ENCODE peak calls at places on chromosomes 7 and 10, in nine cellular contexts. J is neuronal stem cell; L is brain microvascular endothelial cell; W is body of pancreas; D is CD8-positive, alpha-beta memory T cell; B is neural progenitor cell; Q is heart left ventricle; H is sigmoid colon; V is right lobe of liver. X is an unnamed sample.

GRCh38 chr10:124095096-124095495 is 1.7 kb upstream of the CHST15 start:
- DNase-seq in J (no peak), L (no peak), W (no peak), D (no peak), B (no peak), Q (no peak), H (peak), V (no peak), X (no peak)

GRCh38 chr10:110387983-110388681 is 83.4 kb upstream of the SMNDC1 start:
- DNase-seq in J (no peak), L (no peak), W (no peak), D (peak), B (no peak), Q (no peak), H (no peak), V (no peak), X (no peak)

GRCh38 chr7:19674266-19674960 is 34.4 kb downstream of the POLR1F start:
- DNase-seq in J (no peak), L (peak), W (no peak), D (no peak), B (peak), Q (no peak), H (no peak), V (no peak), X (no peak)

GRCh38 chr7:94374231-94374630 is 20.5 kb upstream of the COL1A2 start:
- DNase-seq in J (no peak), L (peak), W (peak), D (no peak), B (peak), Q (peak), H (peak), V (no peak), X (no peak)

GRCh38 chr10:1149793-1150637 is 93.8 kb downstream of the WDR37 start:
- DNase-seq in J (no peak), L (no peak), W (peak), D (peak), B (no peak), Q (no peak), H (peak), V (no peak), X (no peak)

GRCh38 chr10:1033601-1034000 is 7.9 kb upstream of the IDI2 start:
- DNase-seq in J (no peak), L (no peak), W (no peak), D (no peak), B (no peak), Q (no peak), H (no peak), V (no peak), X (no peak)

GRCh38 chr10:110488124-110488681 is 9.5 kb upstream of the DUSP5 start:
- DNase-seq in J (no peak), L (peak), W (no peak), D (no peak), B (no peak), Q (no peak), H (no peak), V (no peak), X (no peak)

GRCh38 chr7:100509213-100509612 is 25.5 kb downstream of the NYAP1 start:
- DNase-seq in J (no peak), L (peak), W (peak), D (no peak), B (no peak), Q (no peak), H (peak), V (no peak), X (no peak)

GRCh38 chr10:84008878-84009277 is 130.4 kb upstream of the GHITM start:
- DNase-seq in J (no peak), L (no peak), W (no peak), D (peak), B (peak), Q (no peak), H (no peak), V (no peak), X (no peak)

GRCh38 chr10:113126506-113127192 is 176.6 kb downstream of the TCF7L2 start:
- DNase-seq in J (peak), L (peak), W (peak), D (peak), B (peak), Q (peak), H (peak), V (peak), X (peak)

GRCh38 chr10:86663046-86663345 is 5.3 kb upstream of the LDB3 start:
- DNase-seq in J (no peak), L (no peak), W (no peak), D (no peak), B (no peak), Q (peak), H (no peak), V (peak), X (no peak)

GRCh38 chr7:51013218-51013786 is 230.6 kb upstream of the GRB10 start:
- DNase-seq in J (no peak), L (no peak), W (no peak), D (no peak), B (no peak), Q (no peak), H (no peak), V (no peak), X (no peak)

GRCh38 chr7:75646551-75647102 is 92.1 kb downstream of the HIP1 start:
- DNase-seq in J (no peak), L (no peak), W (no peak), D (no peak), B (no peak), Q (no peak), H (no peak), V (no peak), X (no peak)

GRCh38 chr7:138359891-138360582 is 100.0 kb upstream of the TRIM24 start:
- DNase-seq in J (no peak), L (no peak), W (no peak), D (no peak), B (no peak), Q (no peak), H (no peak), V (no peak), X (no peak)

GRCh38 chr10:87578799-87579401 is 74.2 kb downstream of the MINPP1 start:
- DNase-seq in J (no peak), L (peak), W (no peak), D (no peak), B (peak), Q (no peak), H (no peak), V (no peak), X (no peak)

GRCh38 chr10:20627918-20628499 is 269.1 kb downstream of the NEBL start:
- DNase-seq in J (no peak), L (no peak), W (no peak), D (no peak), B (no peak), Q (no peak), H (no peak), V (no peak), X (no peak)

DNA sequence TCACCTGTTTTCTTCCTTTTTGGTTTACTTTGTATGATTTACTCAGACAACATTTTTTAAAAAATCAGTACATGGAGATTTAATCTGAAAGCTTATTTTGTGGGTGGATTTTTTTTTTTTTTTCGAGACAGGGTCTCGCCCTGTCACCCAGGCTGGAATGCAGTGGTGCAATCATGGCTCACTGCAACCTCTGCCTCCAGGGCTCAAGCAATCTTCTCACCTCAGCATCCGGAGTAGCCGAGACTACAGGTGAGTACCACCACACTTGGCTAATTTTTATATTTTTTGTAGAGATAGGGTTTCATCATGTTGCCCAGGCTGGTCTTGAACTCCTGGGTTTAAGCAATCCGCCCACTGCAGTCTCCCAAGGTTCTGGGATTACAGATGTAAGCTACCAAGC is 2.5 kb downstream of the GSTO1 start:
- DNase-seq in J (no peak), L (no peak), W (no peak), D (no peak), B (no peak), Q (no peak), H (no peak), V (no peak), X (no peak)
- H3K27ac ChIP-seq in J (no peak), L (peak), W (no peak), D (no peak), B (no peak), Q (no peak), H (peak), V (peak), X (no peak)

GRCh38 chr7:136138991-136139390 is 161.8 kb upstream of the MTPN start:
- DNase-seq in J (no peak), L (no peak), W (no peak), D (no peak), B (no peak), Q (no peak), H (no peak), V (no peak), X (no peak)
- H3K27ac ChIP-seq in J (no peak), L (no peak), W (no peak), D (no peak), B (no peak), Q (no peak), H (no peak), V (no peak), X (no peak)

GRCh38 chr10:48636901-48637300 is 32.0 kb upstream of the ARHGAP22 start:
- DNase-seq in J (no peak), L (no peak), W (no peak), D (no peak), B (no peak), Q (no peak), H (no peak), V (no peak), X (no peak)

GRCh38 chr10:48633381-48634197 is 28.7 kb upstream of the ARHGAP22 start:
- DNase-seq in J (no peak), L (no peak), W (no peak), D (no peak), B (no peak), Q (no peak), H (no peak), V (no peak), X (no peak)

GRCh38 chr10:48634198-48634983 is 29.5 kb upstream of the ARHGAP22 start:
- DNase-seq in J (no peak), L (peak), W (no peak), D (no peak), B (no peak), Q (peak), H (peak), V (no peak), X (no peak)

GRCh38 chr10:48636231-48636630 is 31.4 kb upstream of the ARHGAP22 start:
- DNase-seq in J (no peak), L (no peak), W (no peak), D (no peak), B (no peak), Q (no peak), H (no peak), V (no peak), X (no peak)

GRCh38 chr10:48634984-48635557 is 30.2 kb upstream of the ARHGAP22 start:
- DNase-seq in J (no peak), L (no peak), W (no peak), D (no peak), B (no peak), Q (no peak), H (no peak), V (no peak), X (no peak)
- H3K27ac ChIP-seq in J (no peak), L (no peak), W (no peak), D (no peak), B (no peak), Q (no peak), H (no peak), V (no peak), X (peak)

GRCh38 chr7:36449685-36450084 is 60.0 kb downstream of the ANLN start:
- DNase-seq in J (no peak), L (no peak), W (no peak), D (no peak), B (no peak), Q (no peak), H (no peak), V (no peak), X (no peak)
- H3K27ac ChIP-seq in J (no peak), L (no peak), W (no peak), D (no peak), B (no peak), Q (no peak), H (no peak), V (no peak), X (no peak)

GRCh38 chr7:503575-504111 is 16.0 kb downstream of the PDGFA start:
- DNase-seq in J (no peak), L (no peak), W (peak), D (no peak), B (no peak), Q (peak), H (peak), V (peak), X (no peak)
- H3K27ac ChIP-seq in J (no peak), L (no peak), W (peak), D (no peak), B (no peak), Q (no peak), H (peak), V (peak), X (no peak)

GRCh38 chr7:23058412-23059096 is 44.6 kb upstream of the HYCC1 start:
- DNase-seq in J (no peak), L (no peak), W (no peak), D (no peak), B (no peak), Q (no peak), H (no peak), V (no peak), X (no peak)
- H3K27ac ChIP-seq in J (no peak), L (no peak), W (no peak), D (no peak), B (no peak), Q (no peak), H (no peak), V (no peak), X (no peak)

GRCh38 chr7:44563171-44563679 is 10.5 kb downstream of the DDX56 start:
- DNase-seq in J (no peak), L (no peak), W (no peak), D (no peak), B (no peak), Q (no peak), H (no peak), V (peak), X (no peak)

GRCh38 chr7:44565795-44566559 is 7.7 kb downstream of the DDX56 start:
- DNase-seq in J (no peak), L (no peak), W (no peak), D (no peak), B (no peak), Q (no peak), H (no peak), V (no peak), X (no peak)

GRCh38 chr7:44566680-44567079 is 7.0 kb downstream of the DDX56 start:
- DNase-seq in J (no peak), L (no peak), W (no peak), D (no peak), B (no peak), Q (no peak), H (no peak), V (no peak), X (no peak)

GRCh38 chr7:44564606-44565005 is 9.1 kb downstream of the DDX56 start:
- DNase-seq in J (no peak), L (no peak), W (no peak), D (no peak), B (no peak), Q (no peak), H (no peak), V (no peak), X (no peak)

GRCh38 chr7:44565097-44565794 is 8.5 kb downstream of the DDX56 start:
- DNase-seq in J (peak), L (peak), W (peak), D (peak), B (peak), Q (peak), H (peak), V (peak), X (peak)
- H3K27ac ChIP-seq in J (no peak), L (no peak), W (no peak), D (peak), B (no peak), Q (no peak), H (peak), V (no peak), X (no peak)

GRCh38 chr7:130988443-130988842 is 254.4 kb upstream of the KLF14 start:
- DNase-seq in J (peak), L (peak), W (no peak), D (no peak), B (peak), Q (no peak), H (no peak), V (no peak), X (no peak)

GRCh38 chr7:130993671-130994365 is 259.8 kb upstream of the KLF14 start:
- DNase-seq in J (no peak), L (no peak), W (no peak), D (no peak), B (no peak), Q (no peak), H (no peak), V (no peak), X (no peak)

GRCh38 chr7:130989006-130989795 is 255.2 kb upstream of the KLF14 start:
- DNase-seq in J (no peak), L (no peak), W (no peak), D (no peak), B (no peak), Q (no peak), H (no peak), V (no peak), X (no peak)

GRCh38 chr7:130987092-130987491 is 253.1 kb upstream of the KLF14 start:
- DNase-seq in J (no peak), L (no peak), W (no peak), D (no peak), B (no peak), Q (no peak), H (no peak), V (no peak), X (no peak)

GRCh38 chr7:130990178-130990832 is 256.3 kb upstream of the KLF14 start:
- DNase-seq in J (no peak), L (no peak), W (no peak), D (peak), B (no peak), Q (no peak), H (no peak), V (no peak), X (no peak)
- H3K27ac ChIP-seq in J (no peak), L (no peak), W (no peak), D (no peak), B (no peak), Q (no peak), H (peak), V (no peak), X (peak)

X was measured in caudate nucleus.